ENCODE peak calls at places on chromosomes 5 and 9, in nine cellular contexts. One of them, this sample, is unnamed.
A peak's percentile ranks its signal among the peaks of the same experiment; 100 is the strongest.

GRCh38 chr9:14198049-14198448 is 115.9 kb downstream of the NFIB start:
- DNase-seq in glutamatergic neuron: no peak
- DNase-seq in heart left ventricle: no peak
- DNase-seq in skeletal muscle cell: peak; percentile 36
- DNase-seq in HT-29: no peak
- DNase-seq in CD4-positive, alpha-beta T cell: no peak
- DNase-seq in NCI-H1417 treated with DMSO at 0.1 percent for 48 hours: no peak
- DNase-seq in small intestine: no peak
- DNase-seq in EL: no peak
- DNase-seq in this sample: peak; percentile 45

GRCh38 chr5:128196080-128196479 is 112.5 kb downstream of the SLC12A2 start:
- DNase-seq in glutamatergic neuron: no peak
- DNase-seq in heart left ventricle: no peak
- DNase-seq in skeletal muscle cell: no peak
- DNase-seq in HT-29: no peak
- DNase-seq in CD4-positive, alpha-beta T cell: no peak
- DNase-seq in NCI-H1417 treated with DMSO at 0.1 percent for 48 hours: no peak
- DNase-seq in small intestine: no peak
- DNase-seq in EL: no peak
- DNase-seq in this sample: no peak

GRCh38 chr5:150509992-150510391 is 2.1 kb downstream of the NDST1 start:
- DNase-seq in glutamatergic neuron: no peak
- DNase-seq in heart left ventricle: no peak
- DNase-seq in skeletal muscle cell: no peak
- DNase-seq in HT-29: no peak
- DNase-seq in CD4-positive, alpha-beta T cell: no peak
- DNase-seq in NCI-H1417 treated with DMSO at 0.1 percent for 48 hours: no peak
- DNase-seq in small intestine: no peak
- DNase-seq in EL: no peak
- DNase-seq in this sample: no peak

GRCh38 chr9:77819672-77820071 is 171.6 kb upstream of the GNA14 start:
- DNase-seq in glutamatergic neuron: no peak
- DNase-seq in heart left ventricle: no peak
- DNase-seq in skeletal muscle cell: no peak
- DNase-seq in HT-29: no peak
- DNase-seq in CD4-positive, alpha-beta T cell: no peak
- DNase-seq in NCI-H1417 treated with DMSO at 0.1 percent for 48 hours: no peak
- DNase-seq in small intestine: no peak
- DNase-seq in EL: no peak
- DNase-seq in this sample: no peak

GRCh38 chr5:113989278-113989912 is 372.5 kb upstream of the KCNN2 start:
- DNase-seq in glutamatergic neuron: no peak
- DNase-seq in heart left ventricle: no peak
- DNase-seq in skeletal muscle cell: no peak
- DNase-seq in HT-29: no peak
- DNase-seq in CD4-positive, alpha-beta T cell: no peak
- DNase-seq in NCI-H1417 treated with DMSO at 0.1 percent for 48 hours: no peak
- DNase-seq in small intestine: no peak
- DNase-seq in EL: no peak
- DNase-seq in this sample: no peak

GRCh38 chr9:113973963-113974413 is 97.9 kb downstream of the ZNF618 start:
- DNase-seq in glutamatergic neuron: no peak
- DNase-seq in heart left ventricle: no peak
- DNase-seq in skeletal muscle cell: peak; percentile 49
- DNase-seq in HT-29: no peak
- DNase-seq in CD4-positive, alpha-beta T cell: no peak
- DNase-seq in NCI-H1417 treated with DMSO at 0.1 percent for 48 hours: no peak
- DNase-seq in small intestine: peak; percentile 31
- DNase-seq in EL: peak; percentile 62
- DNase-seq in this sample: no peak

GRCh38 chr5:35835796-35836742 is 20.6 kb upstream of the IL7R start:
- DNase-seq in glutamatergic neuron: no peak
- DNase-seq in heart left ventricle: no peak
- DNase-seq in skeletal muscle cell: no peak
- DNase-seq in HT-29: no peak
- DNase-seq in CD4-positive, alpha-beta T cell: no peak
- DNase-seq in NCI-H1417 treated with DMSO at 0.1 percent for 48 hours: no peak
- DNase-seq in small intestine: no peak
- DNase-seq in EL: no peak
- DNase-seq in this sample: no peak

GRCh38 chr5:172178301-172179031 is 9.6 kb downstream of the STK10 start:
- DNase-seq in glutamatergic neuron: no peak
- DNase-seq in heart left ventricle: no peak
- DNase-seq in skeletal muscle cell: no peak
- DNase-seq in HT-29: no peak
- DNase-seq in CD4-positive, alpha-beta T cell: peak; percentile 54
- DNase-seq in NCI-H1417 treated with DMSO at 0.1 percent for 48 hours: no peak
- DNase-seq in small intestine: no peak
- DNase-seq in EL: no peak
- DNase-seq in this sample: no peak

GRCh38 chr5:87944553-87945320 is 323.9 kb downstream of the TMEM161B start:
- DNase-seq in glutamatergic neuron: peak; percentile 54
- DNase-seq in heart left ventricle: peak; percentile 61
- DNase-seq in skeletal muscle cell: no peak
- DNase-seq in HT-29: no peak
- DNase-seq in CD4-positive, alpha-beta T cell: no peak
- DNase-seq in NCI-H1417 treated with DMSO at 0.1 percent for 48 hours: peak; percentile 29
- DNase-seq in small intestine: no peak
- DNase-seq in EL: no peak
- DNase-seq in this sample: no peak

GRCh38 chr5:133316346-133317343 is 264.8 kb downstream of the HSPA4 start:
- DNase-seq in glutamatergic neuron: peak; percentile 32
- DNase-seq in heart left ventricle: no peak
- DNase-seq in skeletal muscle cell: no peak
- DNase-seq in HT-29: peak; percentile 61
- DNase-seq in CD4-positive, alpha-beta T cell: no peak
- DNase-seq in NCI-H1417 treated with DMSO at 0.1 percent for 48 hours: no peak
- DNase-seq in small intestine: peak; percentile 12
- DNase-seq in EL: no peak
- DNase-seq in this sample: no peak

GRCh38 chr9:127158995-127159801 is 36.8 kb upstream of the ANGPTL2 start:
- DNase-seq in glutamatergic neuron: peak; percentile 68
- DNase-seq in heart left ventricle: no peak
- DNase-seq in skeletal muscle cell: no peak
- DNase-seq in HT-29: peak; percentile 56
- DNase-seq in CD4-positive, alpha-beta T cell: no peak
- DNase-seq in NCI-H1417 treated with DMSO at 0.1 percent for 48 hours: no peak
- DNase-seq in small intestine: peak; percentile 82
- DNase-seq in EL: peak; percentile 88
- DNase-seq in this sample: no peak

GRCh38 chr9:107738789-107739188 is 249.2 kb upstream of the KLF4 start:
- DNase-seq in glutamatergic neuron: no peak
- DNase-seq in heart left ventricle: no peak
- DNase-seq in skeletal muscle cell: no peak
- DNase-seq in HT-29: no peak
- DNase-seq in CD4-positive, alpha-beta T cell: no peak
- DNase-seq in NCI-H1417 treated with DMSO at 0.1 percent for 48 hours: no peak
- DNase-seq in small intestine: no peak
- DNase-seq in EL: peak; percentile 73
- DNase-seq in this sample: no peak

GRCh38 chr5:16520806-16521205 is 55.2 kb upstream of the ZNF622 start:
- DNase-seq in glutamatergic neuron: no peak
- DNase-seq in heart left ventricle: no peak
- DNase-seq in skeletal muscle cell: no peak
- DNase-seq in HT-29: peak; percentile 35
- DNase-seq in CD4-positive, alpha-beta T cell: no peak
- DNase-seq in NCI-H1417 treated with DMSO at 0.1 percent for 48 hours: no peak
- DNase-seq in small intestine: peak; percentile 70
- DNase-seq in EL: no peak
- DNase-seq in this sample: no peak

GRCh38 chr5:149457393-149457763 is 78.3 kb upstream of the IL17B start:
- DNase-seq in glutamatergic neuron: no peak
- DNase-seq in heart left ventricle: no peak
- DNase-seq in skeletal muscle cell: no peak
- DNase-seq in HT-29: no peak
- DNase-seq in CD4-positive, alpha-beta T cell: no peak
- DNase-seq in NCI-H1417 treated with DMSO at 0.1 percent for 48 hours: no peak
- DNase-seq in small intestine: no peak
- DNase-seq in EL: no peak
- DNase-seq in this sample: no peak

GRCh38 chr9:86718373-86718772 is 228.9 kb downstream of the GAS1 start:
- DNase-seq in glutamatergic neuron: no peak
- DNase-seq in heart left ventricle: no peak
- DNase-seq in skeletal muscle cell: no peak
- DNase-seq in HT-29: no peak
- DNase-seq in CD4-positive, alpha-beta T cell: no peak
- DNase-seq in NCI-H1417 treated with DMSO at 0.1 percent for 48 hours: no peak
- DNase-seq in small intestine: no peak
- DNase-seq in EL: no peak
- DNase-seq in this sample: no peak